ENCODE peak calls at places on chromosomes 7 and 10, in seven cellular contexts. One of them, this sample, is unnamed.

GRCh38 chr10:55631071-55631654 is 729.9 kb downstream of the ZWINT start:
- DNase-seq in HepG2: no peak
- DNase-seq in stomach: peak; percentile 73
- DNase-seq in suprapubic skin: no peak
- DNase-seq in sigmoid colon: no peak
- DNase-seq in K562: peak; percentile 5
- DNase-seq in SK-N-SH: peak; percentile 88
- DNase-seq in this sample: peak; percentile 31

GRCh38 chr7:38699481-38699880 is 68.3 kb upstream of the AMPH start:
- DNase-seq in suprapubic skin: no peak
- DNase-seq in stomach: no peak
- DNase-seq in sigmoid colon: no peak
- DNase-seq in HepG2: no peak
- DNase-seq in K562: no peak
- DNase-seq in SK-N-SH: no peak
- DNase-seq in this sample: no peak

GRCh38 chr10:84054743-84055142 is 84.6 kb upstream of the GHITM start:
- DNase-seq in HepG2: no peak
- DNase-seq in sigmoid colon: no peak
- DNase-seq in K562: no peak
- DNase-seq in suprapubic skin: no peak
- DNase-seq in stomach: no peak
- DNase-seq in SK-N-SH: no peak
- DNase-seq in this sample: no peak

GRCh38 chr10:31721166-31721565 is 207.5 kb downstream of the ARHGAP12 start:
- DNase-seq in sigmoid colon: no peak
- DNase-seq in SK-N-SH: no peak
- DNase-seq in HepG2: no peak
- DNase-seq in K562: no peak
- DNase-seq in stomach: no peak
- DNase-seq in suprapubic skin: no peak
- DNase-seq in this sample: no peak

GRCh38 chr7:122674502-122674901 is 24.4 kb downstream of the RNF133 start:
- DNase-seq in suprapubic skin: no peak
- DNase-seq in sigmoid colon: no peak
- DNase-seq in stomach: peak; percentile 55
- DNase-seq in SK-N-SH: no peak
- DNase-seq in HepG2: no peak
- DNase-seq in K562: no peak
- DNase-seq in this sample: no peak

GRCh38 chr7:139821349-139822115 is 7.5 kb upstream of the TBXAS1 start:
- DNase-seq in sigmoid colon: no peak
- DNase-seq in K562: no peak
- DNase-seq in suprapubic skin: no peak
- DNase-seq in HepG2: no peak
- DNase-seq in SK-N-SH: peak; percentile 32
- DNase-seq in stomach: no peak
- DNase-seq in this sample: no peak

GRCh38 chr7:130009848-130010688 is 41.1 kb downstream of the ZC3HC1 start:
- DNase-seq in stomach: peak; percentile 31
- DNase-seq in SK-N-SH: peak; percentile 33
- DNase-seq in suprapubic skin: no peak
- DNase-seq in sigmoid colon: peak; percentile 60
- DNase-seq in HepG2: peak; percentile 13
- DNase-seq in K562: peak; percentile 88
- DNase-seq in this sample: peak; percentile 31

GRCh38 chr7:45698527-45699309 is 124.5 kb downstream of the ADCY1 start:
- DNase-seq in stomach: peak; percentile 13
- DNase-seq in K562: no peak
- DNase-seq in suprapubic skin: peak; percentile 37
- DNase-seq in HepG2: no peak
- DNase-seq in sigmoid colon: no peak
- DNase-seq in SK-N-SH: no peak
- DNase-seq in this sample: no peak

GRCh38 chr7:155576900-155577508 is 30.6 kb upstream of the CNPY1 start:
- DNase-seq in K562: no peak
- DNase-seq in suprapubic skin: no peak
- DNase-seq in SK-N-SH: no peak
- DNase-seq in sigmoid colon: peak; percentile 25
- DNase-seq in HepG2: no peak
- DNase-seq in stomach: peak; percentile 41
- DNase-seq in this sample: peak; percentile 26

GRCh38 chr10:70343712-70344111 is 38.7 kb downstream of the LRRC20 start:
- DNase-seq in HepG2: no peak
- DNase-seq in sigmoid colon: peak; percentile 46
- DNase-seq in stomach: no peak
- DNase-seq in SK-N-SH: no peak
- DNase-seq in suprapubic skin: no peak
- DNase-seq in K562: no peak
- DNase-seq in this sample: no peak

DNA sequence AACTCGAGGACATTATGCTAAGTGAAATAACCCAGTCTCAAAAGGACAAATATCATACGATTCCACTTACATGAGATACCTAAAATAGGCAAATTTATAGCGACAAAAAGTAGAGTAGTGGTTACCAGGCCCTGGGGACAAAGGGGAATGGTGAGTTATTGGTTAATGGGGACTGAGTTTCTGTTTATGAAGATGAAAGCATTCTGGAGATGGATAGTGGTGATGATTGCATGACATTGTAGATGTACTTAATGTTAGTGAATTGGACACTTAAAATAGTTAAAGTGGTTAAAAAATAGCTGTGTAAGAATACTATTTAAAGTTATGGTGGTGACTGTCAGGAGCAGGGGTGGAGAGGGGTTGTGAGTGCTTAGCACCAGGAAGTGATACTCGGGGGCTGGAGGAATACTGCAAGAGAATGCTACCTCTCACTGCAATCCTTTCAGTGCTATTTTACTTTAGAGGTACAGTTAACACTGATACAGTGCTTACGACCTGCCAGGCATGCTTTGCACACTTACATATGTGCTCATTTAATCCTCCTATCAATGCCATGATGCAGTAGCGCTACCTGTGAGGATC is 16.7 kb upstream of the TEX36 start:
- DNase-seq in K562: no peak
- DNase-seq in SK-N-SH: no peak
- DNase-seq in sigmoid colon: no peak
- DNase-seq in suprapubic skin: no peak
- DNase-seq in stomach: no peak
- DNase-seq in HepG2: no peak
- DNase-seq in this sample: no peak
- TF ChIP-seq EP300 in K562: no peak
- TF ChIP-seq EP300 in SK-N-SH: no peak
- TF ChIP-seq EP300 in sigmoid colon: no peak
- TF ChIP-seq EP300 in suprapubic skin: no peak
- TF ChIP-seq EP300 in stomach: no peak
- TF ChIP-seq EP300 in HepG2: no peak
- TF ChIP-seq EP300 in this sample: no peak

DNA sequence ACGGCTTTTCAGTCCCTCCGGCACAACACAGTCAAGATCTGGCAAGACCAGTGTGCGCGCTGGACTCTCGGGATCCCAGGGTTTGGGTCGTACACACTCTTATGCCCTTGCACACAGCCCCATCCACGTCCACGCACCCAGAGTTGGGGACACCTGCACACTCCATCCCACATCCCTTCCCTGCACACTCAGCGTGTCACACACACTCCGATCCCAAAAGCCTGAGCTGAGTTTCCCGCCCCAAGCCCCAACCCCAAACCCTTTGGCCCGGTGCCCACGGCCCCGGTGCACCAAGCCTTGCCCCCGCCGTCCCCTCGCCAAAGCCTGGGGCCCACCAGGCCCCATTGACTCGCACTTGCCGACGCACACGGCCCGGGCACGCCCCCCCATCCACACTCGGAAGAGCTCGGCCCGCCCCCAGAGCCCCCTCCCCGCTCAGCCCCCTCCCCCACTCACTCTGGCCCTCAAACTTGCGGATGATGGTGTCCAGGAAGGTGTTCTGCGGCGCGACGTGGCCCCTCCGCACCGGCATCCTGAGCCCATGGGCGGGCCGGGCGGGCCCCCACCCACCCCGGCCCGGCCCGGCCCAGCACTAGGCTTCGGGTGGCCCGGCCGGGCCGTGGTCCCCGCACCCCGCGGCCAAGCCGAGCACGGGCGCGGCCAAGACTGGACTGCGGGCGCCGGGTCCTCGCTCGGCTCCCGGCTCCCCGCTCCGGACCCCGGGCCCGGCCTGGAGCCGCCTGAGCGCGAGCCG is 562 bp downstream of the KCNH2 start:
- DNase-seq in sigmoid colon: no peak
- DNase-seq in SK-N-SH: peak; percentile 83
- DNase-seq in suprapubic skin: no peak
- DNase-seq in stomach: no peak
- DNase-seq in HepG2: no peak
- DNase-seq in K562: no peak
- DNase-seq in this sample: no peak
- H3K4me3 ChIP-seq in sigmoid colon: peak overlapping the region; percentile 68
- H3K4me3 ChIP-seq in SK-N-SH: no peak overlapping the region
- H3K4me3 ChIP-seq in suprapubic skin: peak overlapping the region; percentile 42
- H3K4me3 ChIP-seq in stomach: peak overlapping the region; percentile 49
- H3K4me3 ChIP-seq in HepG2: no peak overlapping the region
- H3K4me3 ChIP-seq in K562: peak overlapping the region; percentile 45
- H3K4me3 ChIP-seq in this sample: peak overlapping the region; percentile 48

GRCh38 chr7:33698692-33699128 is 206.6 kb upstream of the BMPER start:
- DNase-seq in SK-N-SH: no peak
- DNase-seq in stomach: no peak
- DNase-seq in suprapubic skin: no peak
- DNase-seq in HepG2: peak; percentile 82
- DNase-seq in K562: no peak
- DNase-seq in sigmoid colon: no peak
- DNase-seq in this sample: peak; percentile 16
- TF ChIP-seq POLR2AphosphoS5 in SK-N-SH: no peak
- TF ChIP-seq POLR2AphosphoS5 in stomach: no peak
- TF ChIP-seq POLR2AphosphoS5 in suprapubic skin: no peak
- TF ChIP-seq POLR2AphosphoS5 in HepG2: no peak
- TF ChIP-seq POLR2AphosphoS5 in K562: no peak
- TF ChIP-seq POLR2AphosphoS5 in sigmoid colon: no peak
- TF ChIP-seq POLR2AphosphoS5 in this sample: no peak

GRCh38 chr7:601573-602340 is 82.1 kb upstream of the PDGFA start:
- DNase-seq in HepG2: no peak
- DNase-seq in sigmoid colon: peak; percentile 69
- DNase-seq in K562: peak; percentile 57
- DNase-seq in stomach: peak; percentile 49
- DNase-seq in suprapubic skin: no peak
- DNase-seq in SK-N-SH: no peak
- DNase-seq in this sample: peak; percentile 61
- TF ChIP-seq EP300 in HepG2: no peak
- TF ChIP-seq EP300 in sigmoid colon: no peak
- TF ChIP-seq EP300 in K562: no peak
- TF ChIP-seq EP300 in stomach: no peak
- TF ChIP-seq EP300 in suprapubic skin: no peak
- TF ChIP-seq EP300 in SK-N-SH: no peak
- TF ChIP-seq EP300 in this sample: no peak

GRCh38 chr7:85525661-85526060 is 338.8 kb upstream of the SEMA3D start:
- DNase-seq in sigmoid colon: no peak
- DNase-seq in HepG2: no peak
- DNase-seq in SK-N-SH: no peak
- DNase-seq in suprapubic skin: no peak
- DNase-seq in stomach: no peak
- DNase-seq in K562: no peak
- DNase-seq in this sample: no peak

GRCh38 chr7:85529197-85529596 is 342.3 kb upstream of the SEMA3D start:
- DNase-seq in sigmoid colon: no peak
- DNase-seq in K562: no peak
- DNase-seq in HepG2: no peak
- DNase-seq in stomach: peak; percentile 60
- DNase-seq in suprapubic skin: no peak
- DNase-seq in SK-N-SH: no peak
- DNase-seq in this sample: no peak

GRCh38 chr7:85528581-85528980 is 341.7 kb upstream of the SEMA3D start:
- DNase-seq in SK-N-SH: no peak
- DNase-seq in sigmoid colon: no peak
- DNase-seq in stomach: no peak
- DNase-seq in suprapubic skin: no peak
- DNase-seq in HepG2: no peak
- DNase-seq in K562: no peak
- DNase-seq in this sample: no peak

GRCh38 chr7:85529831-85530230 is 343.0 kb upstream of the SEMA3D start:
- DNase-seq in stomach: no peak
- DNase-seq in suprapubic skin: no peak
- DNase-seq in K562: no peak
- DNase-seq in HepG2: no peak
- DNase-seq in sigmoid colon: no peak
- DNase-seq in SK-N-SH: no peak
- DNase-seq in this sample: no peak
- H3K4me3 ChIP-seq in stomach: no peak overlapping the region
- H3K4me3 ChIP-seq in suprapubic skin: no peak overlapping the region
- H3K4me3 ChIP-seq in K562: no peak overlapping the region
- H3K4me3 ChIP-seq in HepG2: no peak overlapping the region
- H3K4me3 ChIP-seq in sigmoid colon: no peak overlapping the region
- H3K4me3 ChIP-seq in SK-N-SH: no peak overlapping the region
- H3K4me3 ChIP-seq in this sample: no peak overlapping the region

GRCh38 chr10:72328045-72328828 is 26.5 kb downstream of the DNAJB12 start:
- DNase-seq in HepG2: peak; percentile 71
- DNase-seq in SK-N-SH: peak; percentile 81
- DNase-seq in stomach: peak; percentile 85
- DNase-seq in K562: peak; percentile 87
- DNase-seq in suprapubic skin: no peak
- DNase-seq in sigmoid colon: peak; percentile 89
- DNase-seq in this sample: peak; percentile 72
- TF ChIP-seq POLR2AphosphoS5 in HepG2: no peak
- TF ChIP-seq POLR2AphosphoS5 in SK-N-SH: no peak
- TF ChIP-seq POLR2AphosphoS5 in stomach: peak; percentile 13
- TF ChIP-seq POLR2AphosphoS5 in K562: no peak
- TF ChIP-seq POLR2AphosphoS5 in suprapubic skin: no peak
- TF ChIP-seq POLR2AphosphoS5 in sigmoid colon: no peak
- TF ChIP-seq POLR2AphosphoS5 in this sample: no peak

DNA sequence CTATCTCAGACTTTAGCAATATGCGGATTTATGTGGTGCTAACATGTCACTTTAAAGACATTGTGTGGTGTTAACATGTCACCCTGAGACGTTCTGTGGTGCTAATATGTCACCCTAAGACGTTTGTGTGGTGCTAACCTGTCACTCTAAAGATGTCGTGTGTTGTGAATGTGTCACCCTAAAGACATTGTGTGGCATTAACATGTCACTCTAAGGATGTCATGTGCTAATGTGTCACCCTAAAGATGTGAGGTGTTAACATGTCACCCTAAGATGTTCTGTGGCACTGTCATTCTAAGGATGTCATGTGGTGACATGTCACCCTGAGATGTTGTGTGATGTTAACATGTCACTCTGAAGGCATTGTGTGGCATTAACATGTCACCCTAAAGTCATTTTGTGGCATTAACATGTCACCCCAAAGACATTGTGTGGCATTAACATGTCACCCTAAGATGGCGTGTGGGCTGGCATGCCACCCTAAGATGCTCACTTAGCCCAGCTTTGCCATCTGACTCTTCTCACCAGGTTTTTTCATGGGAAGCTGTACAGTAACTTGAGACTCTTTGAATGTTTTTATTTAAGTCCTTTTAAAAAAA is 45.6 kb downstream of the LANCL2 start:
- DNase-seq in SK-N-SH: no peak
- DNase-seq in sigmoid colon: no peak
- DNase-seq in stomach: no peak
- DNase-seq in suprapubic skin: no peak
- DNase-seq in K562: no peak
- DNase-seq in HepG2: no peak
- DNase-seq in this sample: no peak
- TF ChIP-seq EP300 in SK-N-SH: no peak
- TF ChIP-seq EP300 in sigmoid colon: no peak
- TF ChIP-seq EP300 in stomach: no peak
- TF ChIP-seq EP300 in suprapubic skin: no peak
- TF ChIP-seq EP300 in K562: no peak
- TF ChIP-seq EP300 in HepG2: no peak
- TF ChIP-seq EP300 in this sample: no peak